ENCODE peak calls at places on chromosomes 3 and 15, in eight cellular contexts. C, S, O, G, Z, K, V and N are unnamed samples.

GRCh38 chr3:169847896-169848295 is 21.8 kb downstream of the LRRC31 start:
- DNase-seq in G (no peak), C (no peak), S (no peak), O (no peak), Z (no peak), V (no peak), K (no peak), N (peak; percentile 22)

GRCh38 chr15:50873935-50874353 is 34.5 kb upstream of the AP4E1 start:
- DNase-seq in K (no peak), G (no peak), O (no peak), S (no peak), Z (no peak), V (peak; percentile 79), C (no peak), N (no peak)

GRCh38 chr3:130849111-130849552 is 44.8 kb upstream of the ATP2C1 start:
- DNase-seq in K (no peak), Z (no peak), S (peak; percentile 91), G (no peak), V (peak; percentile 58), O (peak; percentile 51), C (no peak), N (no peak)

GRCh38 chr15:29364429-29365078 is 94.9 kb upstream of the NSMCE3 start:
- DNase-seq in S (no peak), V (peak; percentile 16), O (no peak), K (no peak), G (no peak), C (no peak), Z (no peak), N (peak; percentile 13)

GRCh38 chr15:25844542-25844941 is 18.6 kb downstream of the ATP10A start:
- DNase-seq in V (no peak), K (no peak), C (no peak), S (no peak), Z (no peak), O (no peak), G (no peak), N (no peak)

GRCh38 chr3:43378066-43378935 is 92.0 kb downstream of the SNRK start:
- DNase-seq in G (peak; percentile 59), O (no peak), S (peak; percentile 75), V (peak; percentile 62), C (peak; percentile 65), K (no peak), Z (peak; percentile 31), N (peak; percentile 38)

GRCh38 chr3:113105980-113106379 is 105.4 kb upstream of the BOC start:
- DNase-seq in O (no peak), Z (no peak), S (no peak), G (no peak), C (no peak), V (no peak), K (no peak), N (no peak)

GRCh38 chr15:82543155-82543554 is 2.9 kb upstream of the RPS17 start:
- DNase-seq in O (no peak), K (peak; percentile 38), Z (peak; percentile 77), S (no peak), C (no peak), G (no peak), V (peak; percentile 11), N (peak; percentile 12)

GRCh38 chr15:41535529-41535928 is 8.5 kb downstream of the RPAP1 start:
- DNase-seq in Z (no peak), C (no peak), V (no peak), S (no peak), G (no peak), O (no peak), K (no peak), N (no peak)

GRCh38 chr3:197674741-197675567 is 61.8 kb downstream of the RUBCN start:
- DNase-seq in S (no peak), O (no peak), K (no peak), Z (no peak), G (peak; percentile 46), V (peak; percentile 89), C (no peak), N (no peak)

GRCh38 chr3:99846472-99846871 is 28.8 kb downstream of the CMSS1 start:
- DNase-seq in O (no peak), K (peak; percentile 48), V (no peak), G (no peak), S (no peak), C (no peak), Z (no peak), N (no peak)

GRCh38 chr3:126512026-126512425 is 5.5 kb downstream of the UROC1 start:
- DNase-seq in C (no peak), O (no peak), Z (no peak), S (no peak), K (no peak), V (no peak), G (no peak), N (peak; percentile 30)